ENCODE peak calls at places on chromosomes 4 and X, in nine cellular contexts. M, I, Z, E, Y, H, G, T and N are unnamed samples.

GRCh38 chr4:25862411-25863346 is at the start of gene SEL1L3:
- DNase-seq in M (no peak), I (peak), Z (peak), E (peak), Y (peak), H (peak), G (peak), T (no peak), N (peak)

GRCh38 chrX:78957049-78957767 is 12.0 kb downstream of the P2RY10 start:
- DNase-seq in M (no peak), I (no peak), Z (no peak), E (no peak), Y (no peak), H (no peak), G (no peak), T (no peak), N (no peak)

GRCh38 chrX:154409222-154409871 is at the start of gene DNASE1L1:
- DNase-seq in M (peak), I (no peak), Z (peak), E (peak), Y (peak), H (peak), G (no peak), T (no peak), N (no peak)

GRCh38 chr4:169914871-169915270 is 111.3 kb downstream of the MFAP3L start:
- DNase-seq in M (no peak), I (no peak), Z (no peak), E (no peak), Y (no peak), H (no peak), G (no peak), T (no peak), N (no peak)

GRCh38 chr4:98260047-98260578 is 1.1 kb upstream of the RAP1GDS1 start:
- DNase-seq in M (peak), I (peak), Z (no peak), E (peak), Y (peak), H (peak), G (peak), T (no peak), N (peak)

GRCh38 chr4:77564231-77564630 is 41.4 kb upstream of the CXCL13 start:
- DNase-seq in M (no peak), I (no peak), Z (no peak), E (peak), Y (peak), H (no peak), G (no peak), T (no peak), N (no peak)

GRCh38 chrX:151596282-151596681 is 32.8 kb downstream of the PASD1 start:
- DNase-seq in M (no peak), I (no peak), Z (no peak), E (no peak), Y (no peak), H (no peak), G (no peak), T (peak), N (no peak)

GRCh38 chr4:61431131-61431530 is 231.0 kb downstream of the ADGRL3 start:
- DNase-seq in M (no peak), I (no peak), Z (no peak), E (no peak), Y (no peak), H (no peak), G (no peak), T (no peak), N (no peak)

GRCh38 chrX:20968996-20969395 is 405.2 kb upstream of the CNKSR2 start:
- DNase-seq in M (no peak), I (no peak), Z (no peak), E (no peak), Y (no peak), H (no peak), G (no peak), T (no peak), N (no peak)

GRCh38 chr4:55681430-55681829 is 45.3 kb upstream of the NMU start:
- DNase-seq in M (no peak), I (no peak), Z (no peak), E (no peak), Y (no peak), H (no peak), G (no peak), T (no peak), N (no peak)

GRCh38 chrX:13005671-13006473 is 31.0 kb downstream of the TMSB4X start:
- DNase-seq in M (no peak), I (peak), Z (no peak), E (no peak), Y (peak), H (no peak), G (peak), T (no peak), N (no peak)

GRCh38 chrX:153768311-153769157 is 4.5 kb downstream of the PLXNB3 start:
- DNase-seq in M (no peak), I (no peak), Z (no peak), E (peak), Y (no peak), H (peak), G (no peak), T (no peak), N (no peak)

GRCh38 chr4:66927937-66928336 is 617.4 kb downstream of the CENPC start:
- DNase-seq in M (no peak), I (no peak), Z (no peak), E (no peak), Y (no peak), H (no peak), G (no peak), T (no peak), N (no peak)

GRCh38 chrX:148806145-148806868 is 305.9 kb downstream of the AFF2 start:
- DNase-seq in M (no peak), I (no peak), Z (no peak), E (no peak), Y (no peak), H (no peak), G (no peak), T (no peak), N (no peak)

GRCh38 chr4:1907848-1908525 is 36.8 kb downstream of the NSD2 start:
- DNase-seq in M (no peak), I (no peak), Z (no peak), E (peak), Y (no peak), H (no peak), G (no peak), T (no peak), N (no peak)

GRCh38 chrX:130245441-130245840 is 23.3 kb downstream of the ZNF280C start:
- DNase-seq in M (no peak), I (no peak), Z (no peak), E (no peak), Y (no peak), H (no peak), G (no peak), T (no peak), N (no peak)

GRCh38 chrX:133859336-133859735 is 126.1 kb downstream of the GPC3 start:
- DNase-seq in M (no peak), I (no peak), Z (no peak), E (no peak), Y (no peak), H (no peak), G (no peak), T (no peak), N (no peak)

DNA sequence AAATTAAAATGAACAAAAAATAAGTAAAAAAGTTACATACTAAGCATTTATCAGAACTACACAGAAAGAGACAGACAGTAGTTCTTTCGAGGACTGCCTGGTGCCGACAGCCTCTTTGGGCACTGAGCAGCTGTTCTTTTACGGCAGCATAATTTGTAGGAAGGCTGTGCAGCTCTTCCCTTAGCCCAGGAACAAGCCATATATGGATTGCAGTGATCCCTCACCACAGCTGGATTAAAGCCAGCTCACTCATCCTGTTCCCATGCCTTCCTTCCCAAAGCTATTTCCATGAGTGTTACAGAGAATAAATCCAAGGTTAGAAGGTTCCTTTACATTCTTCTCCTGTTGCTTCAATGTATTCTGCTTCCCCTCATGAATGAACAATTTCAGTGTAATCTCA is 71.7 kb downstream of the DDX60L start:
- DNase-seq in M (no peak), I (no peak), Z (no peak), E (peak), Y (peak), H (no peak), G (no peak), T (peak), N (no peak)
- H3K27ac ChIP-seq in M (peak), I (no peak), Z (no peak), E (peak), Y (no peak), H (no peak), G (no peak), T (no peak), N (no peak)

GRCh38 chr4:6319530-6320150 is 50.0 kb downstream of the WFS1 start:
- DNase-seq in M (no peak), I (no peak), Z (no peak), E (no peak), Y (no peak), H (no peak), G (no peak), T (no peak), N (no peak)
- H3K27ac ChIP-seq in M (no peak), I (peak), Z (no peak), E (no peak), Y (no peak), H (no peak), G (no peak), T (no peak), N (no peak)

GRCh38 chrX:85052636-85053343 is 49.1 kb downstream of the APOOL start:
- DNase-seq in M (no peak), I (no peak), Z (no peak), E (no peak), Y (no peak), H (no peak), G (peak), T (no peak), N (no peak)
- H3K27ac ChIP-seq in M (peak), I (no peak), Z (no peak), E (no peak), Y (no peak), H (no peak), G (no peak), T (no peak), N (no peak)

GRCh38 chrX:40778861-40779575 is 43.7 kb upstream of the MED14 start:
- DNase-seq in M (no peak), I (no peak), Z (no peak), E (no peak), Y (no peak), H (no peak), G (no peak), T (no peak), N (no peak)

GRCh38 chrX:40773188-40773587 is 37.8 kb upstream of the MED14 start:
- DNase-seq in M (no peak), I (no peak), Z (no peak), E (no peak), Y (no peak), H (no peak), G (no peak), T (no peak), N (no peak)

GRCh38 chrX:40772290-40772689 is 36.9 kb upstream of the MED14 start:
- DNase-seq in M (no peak), I (no peak), Z (no peak), E (no peak), Y (no peak), H (no peak), G (no peak), T (no peak), N (no peak)

GRCh38 chrX:40773809-40774208 is 38.5 kb upstream of the MED14 start:
- DNase-seq in M (no peak), I (no peak), Z (no peak), E (no peak), Y (no peak), H (no peak), G (no peak), T (no peak), N (no peak)
- H3K27ac ChIP-seq in M (peak), I (no peak), Z (no peak), E (no peak), Y (no peak), H (no peak), G (no peak), T (no peak), N (no peak)